ENCODE peak calls at places on chromosomes 5 and 9, in six cellular contexts. One of them, this sample, is unnamed.

GRCh38 chr9:83981126-83981871 is 694 bp downstream of the RMI1 start:
- DNase-seq in trophoblast cell: peak; percentile 79
- DNase-seq in H1: no peak
- DNase-seq in neuronal stem cell: no peak
- DNase-seq in IMR-90: peak; percentile 35
- DNase-seq in mesenchymal stem cell: peak; percentile 63
- DNase-seq in this sample: no peak

GRCh38 chr5:175690586-175690985 is 32.7 kb downstream of the HRH2 start:
- DNase-seq in H1: no peak
- DNase-seq in mesenchymal stem cell: no peak
- DNase-seq in IMR-90: no peak
- DNase-seq in neuronal stem cell: no peak
- DNase-seq in trophoblast cell: no peak
- DNase-seq in this sample: no peak

GRCh38 chr5:151574597-151574996 is 16.5 kb downstream of the FAT2 start:
- DNase-seq in mesenchymal stem cell: no peak
- DNase-seq in H1: no peak
- DNase-seq in trophoblast cell: no peak
- DNase-seq in IMR-90: no peak
- DNase-seq in neuronal stem cell: no peak
- DNase-seq in this sample: no peak

GRCh38 chr5:110917161-110917875 is 154.2 kb upstream of the TSLP start:
- DNase-seq in trophoblast cell: no peak
- DNase-seq in H1: no peak
- DNase-seq in mesenchymal stem cell: peak; percentile 79
- DNase-seq in IMR-90: peak; percentile 52
- DNase-seq in neuronal stem cell: no peak
- DNase-seq in this sample: no peak

GRCh38 chr9:126499911-126500599 is 113.7 kb upstream of the LMX1B start:
- DNase-seq in IMR-90: no peak
- DNase-seq in trophoblast cell: no peak
- DNase-seq in H1: no peak
- DNase-seq in mesenchymal stem cell: no peak
- DNase-seq in neuronal stem cell: no peak
- DNase-seq in this sample: peak; percentile 61

GRCh38 chr5:175815126-175815913 is 56.1 kb upstream of the CPLX2 start:
- DNase-seq in mesenchymal stem cell: no peak
- DNase-seq in IMR-90: no peak
- DNase-seq in H1: no peak
- DNase-seq in neuronal stem cell: no peak
- DNase-seq in trophoblast cell: no peak
- DNase-seq in this sample: no peak

GRCh38 chr9:134189475-134190231 is 25.3 kb upstream of the RNU6ATAC start:
- DNase-seq in IMR-90: no peak
- DNase-seq in trophoblast cell: no peak
- DNase-seq in neuronal stem cell: no peak
- DNase-seq in mesenchymal stem cell: no peak
- DNase-seq in H1: no peak
- DNase-seq in this sample: no peak

GRCh38 chr5:153256-153655 is 38.0 kb upstream of the LRRC14B start:
- DNase-seq in IMR-90: peak; percentile 80
- DNase-seq in mesenchymal stem cell: no peak
- DNase-seq in trophoblast cell: no peak
- DNase-seq in neuronal stem cell: no peak
- DNase-seq in H1: no peak
- DNase-seq in this sample: no peak

GRCh38 chr5:42767491-42768105 is 11.0 kb downstream of the CCDC152 start:
- DNase-seq in neuronal stem cell: no peak
- DNase-seq in mesenchymal stem cell: peak; percentile 44
- DNase-seq in H1: no peak
- DNase-seq in trophoblast cell: no peak
- DNase-seq in IMR-90: peak; percentile 13
- DNase-seq in this sample: no peak

GRCh38 chr5:6900247-6900646 is 187.0 kb downstream of the TENT4A start:
- DNase-seq in neuronal stem cell: no peak
- DNase-seq in trophoblast cell: no peak
- DNase-seq in H1: no peak
- DNase-seq in mesenchymal stem cell: no peak
- DNase-seq in IMR-90: no peak
- DNase-seq in this sample: no peak

GRCh38 chr9:34190996-34191892 is 12.4 kb downstream of the UBAP1 start:
- DNase-seq in IMR-90: peak; percentile 34
- DNase-seq in mesenchymal stem cell: peak; percentile 68
- DNase-seq in H1: no peak
- DNase-seq in trophoblast cell: no peak
- DNase-seq in neuronal stem cell: no peak
- DNase-seq in this sample: no peak

DNA sequence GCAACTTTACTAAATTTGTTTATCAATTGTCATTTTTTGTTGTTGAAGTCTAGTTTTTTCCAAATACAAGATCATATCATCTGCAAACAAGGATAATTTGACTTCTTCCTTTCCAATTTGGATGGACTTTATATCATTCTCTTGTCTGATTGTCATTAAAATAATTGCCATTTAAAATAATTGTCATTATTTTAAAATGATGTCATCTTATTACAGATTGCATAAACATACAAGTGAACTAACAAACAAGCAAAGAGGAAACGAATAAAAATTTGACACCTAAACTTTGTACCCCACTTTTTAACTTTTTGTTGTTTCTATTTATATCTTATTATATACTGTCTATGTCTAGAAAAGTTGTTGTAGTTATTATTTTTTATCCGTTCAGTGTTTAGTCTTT is 275.2 kb downstream of the ADGRV1 start:
- DNase-seq in trophoblast cell: no peak
- DNase-seq in mesenchymal stem cell: no peak
- DNase-seq in IMR-90: no peak
- DNase-seq in H1: no peak
- DNase-seq in neuronal stem cell: no peak
- DNase-seq in this sample: no peak
- H3K14ac ChIP-seq in trophoblast cell: no peak overlapping the region
- H3K14ac ChIP-seq in mesenchymal stem cell: no peak overlapping the region
- H3K14ac ChIP-seq in IMR-90: no peak overlapping the region
- H3K14ac ChIP-seq in H1: no peak overlapping the region
- H3K14ac ChIP-seq in neuronal stem cell: no peak overlapping the region
- H3K14ac ChIP-seq in this sample: no peak overlapping the region

GRCh38 chr5:40683351-40683750 is 3.6 kb downstream of the PTGER4 start:
- DNase-seq in trophoblast cell: no peak
- DNase-seq in IMR-90: no peak
- DNase-seq in mesenchymal stem cell: no peak
- DNase-seq in neuronal stem cell: no peak
- DNase-seq in H1: no peak
- DNase-seq in this sample: no peak

GRCh38 chr5:40679998-40680681 is 425 bp downstream of the PTGER4 start:
- DNase-seq in IMR-90: no peak
- DNase-seq in H1: no peak
- DNase-seq in trophoblast cell: no peak
- DNase-seq in mesenchymal stem cell: peak; percentile 20
- DNase-seq in neuronal stem cell: no peak
- DNase-seq in this sample: peak; percentile 57

GRCh38 chr5:40681351-40682311 is 1.9 kb downstream of the PTGER4 start:
- DNase-seq in H1: no peak
- DNase-seq in IMR-90: no peak
- DNase-seq in mesenchymal stem cell: peak; percentile 38
- DNase-seq in neuronal stem cell: no peak
- DNase-seq in trophoblast cell: no peak
- DNase-seq in this sample: peak; percentile 63

GRCh38 chr5:40680741-40681350 is 1.1 kb downstream of the PTGER4 start:
- DNase-seq in neuronal stem cell: no peak
- DNase-seq in trophoblast cell: no peak
- DNase-seq in H1: no peak
- DNase-seq in mesenchymal stem cell: peak; percentile 46
- DNase-seq in IMR-90: no peak
- DNase-seq in this sample: peak; percentile 54

GRCh38 chr5:40682431-40683017 is 2.8 kb downstream of the PTGER4 start:
- DNase-seq in IMR-90: peak; percentile 48
- DNase-seq in H1: no peak
- DNase-seq in mesenchymal stem cell: no peak
- DNase-seq in neuronal stem cell: no peak
- DNase-seq in trophoblast cell: no peak
- DNase-seq in this sample: no peak
- H3K14ac ChIP-seq in IMR-90: peak overlapping the region; percentile 10
- H3K14ac ChIP-seq in H1: no peak overlapping the region
- H3K14ac ChIP-seq in mesenchymal stem cell: no peak overlapping the region
- H3K14ac ChIP-seq in neuronal stem cell: no peak overlapping the region
- H3K14ac ChIP-seq in trophoblast cell: no peak overlapping the region
- H3K14ac ChIP-seq in this sample: no peak overlapping the region

DNA sequence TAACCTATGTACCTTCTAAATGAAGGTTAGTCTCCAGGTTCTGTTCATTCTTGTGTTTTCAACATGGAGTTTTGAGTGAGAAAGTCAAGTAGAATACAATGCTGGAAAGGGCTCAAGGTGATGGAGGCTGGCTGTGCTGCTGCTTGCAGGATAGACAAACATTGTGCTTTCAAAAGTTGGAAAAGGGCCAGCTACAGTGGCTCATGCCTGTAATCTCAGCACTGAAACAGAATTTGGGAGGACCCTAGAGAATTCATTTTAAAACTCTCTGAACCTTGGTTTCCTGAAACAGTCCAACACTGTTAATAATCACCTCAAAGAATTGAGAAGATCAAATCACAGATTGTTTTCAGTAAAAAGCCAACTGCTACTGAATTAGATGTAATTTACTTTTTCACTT is 15.4 kb upstream of the IARS1 start:
- DNase-seq in trophoblast cell: no peak
- DNase-seq in mesenchymal stem cell: no peak
- DNase-seq in H1: no peak
- DNase-seq in neuronal stem cell: no peak
- DNase-seq in IMR-90: peak; percentile 34
- DNase-seq in this sample: no peak
- H3K14ac ChIP-seq in trophoblast cell: no peak overlapping the region
- H3K14ac ChIP-seq in mesenchymal stem cell: no peak overlapping the region
- H3K14ac ChIP-seq in H1: no peak overlapping the region
- H3K14ac ChIP-seq in neuronal stem cell: no peak overlapping the region
- H3K14ac ChIP-seq in IMR-90: no peak overlapping the region
- H3K14ac ChIP-seq in this sample: no peak overlapping the region

DNA sequence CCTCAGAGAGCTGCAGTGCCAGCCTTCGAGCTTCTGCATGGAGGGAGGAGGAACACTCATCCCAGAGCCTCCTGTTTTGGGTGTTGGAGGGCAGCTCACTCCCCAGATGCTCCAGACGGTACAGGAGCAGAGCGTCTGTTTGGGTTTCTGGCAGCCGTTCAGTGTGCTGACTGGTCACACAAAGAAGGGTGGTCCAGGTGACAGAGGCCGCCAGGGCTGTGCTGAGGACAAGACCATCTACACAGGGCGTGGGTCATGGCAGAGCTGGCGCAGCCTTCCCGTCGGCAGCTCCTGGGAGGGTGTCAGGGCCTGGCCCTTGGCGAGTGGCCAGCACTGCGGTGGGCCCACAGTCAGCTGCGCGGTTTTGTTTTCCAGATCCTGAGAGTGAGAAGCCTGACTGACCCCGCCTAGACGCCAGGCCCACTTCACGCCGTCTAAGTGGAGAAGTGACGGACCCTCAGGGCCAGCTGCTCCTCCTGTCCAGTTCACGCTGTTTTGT is 131.4 kb upstream of the FAM120A start:
- DNase-seq in trophoblast cell: no peak
- DNase-seq in IMR-90: no peak
- DNase-seq in H1: no peak
- DNase-seq in neuronal stem cell: no peak
- DNase-seq in mesenchymal stem cell: no peak
- DNase-seq in this sample: peak; percentile 29
- H3K14ac ChIP-seq in trophoblast cell: no peak overlapping the region
- H3K14ac ChIP-seq in IMR-90: no peak overlapping the region
- H3K14ac ChIP-seq in H1: no peak overlapping the region
- H3K14ac ChIP-seq in neuronal stem cell: peak overlapping the region; percentile 47
- H3K14ac ChIP-seq in mesenchymal stem cell: no peak overlapping the region
- H3K14ac ChIP-seq in this sample: no peak overlapping the region

GRCh38 chr5:173487296-173487695 is 129.2 kb downstream of the BOD1 start:
- DNase-seq in trophoblast cell: no peak
- DNase-seq in neuronal stem cell: no peak
- DNase-seq in IMR-90: no peak
- DNase-seq in mesenchymal stem cell: no peak
- DNase-seq in H1: no peak
- DNase-seq in this sample: no peak
- H3K14ac ChIP-seq in trophoblast cell: no peak overlapping the region
- H3K14ac ChIP-seq in neuronal stem cell: no peak overlapping the region
- H3K14ac ChIP-seq in IMR-90: no peak overlapping the region
- H3K14ac ChIP-seq in mesenchymal stem cell: no peak overlapping the region
- H3K14ac ChIP-seq in H1: no peak overlapping the region
- H3K14ac ChIP-seq in this sample: no peak overlapping the region

GRCh38 chr5:142287096-142287972 is 37.5 kb downstream of the SPRY4 start:
- DNase-seq in mesenchymal stem cell: peak; percentile 63
- DNase-seq in trophoblast cell: no peak
- DNase-seq in H1: no peak
- DNase-seq in IMR-90: no peak
- DNase-seq in neuronal stem cell: no peak
- DNase-seq in this sample: no peak
- H3K14ac ChIP-seq in mesenchymal stem cell: no peak overlapping the region
- H3K14ac ChIP-seq in trophoblast cell: peak overlapping the region; percentile 48
- H3K14ac ChIP-seq in H1: no peak overlapping the region
- H3K14ac ChIP-seq in IMR-90: no peak overlapping the region
- H3K14ac ChIP-seq in neuronal stem cell: no peak overlapping the region
- H3K14ac ChIP-seq in this sample: no peak overlapping the region

GRCh38 chr9:2725929-2726328 is 8.6 kb downstream of the KCNV2 start:
- DNase-seq in H1: no peak
- DNase-seq in neuronal stem cell: no peak
- DNase-seq in trophoblast cell: no peak
- DNase-seq in mesenchymal stem cell: no peak
- DNase-seq in IMR-90: no peak
- DNase-seq in this sample: no peak
- H3K14ac ChIP-seq in H1: no peak overlapping the region
- H3K14ac ChIP-seq in neuronal stem cell: no peak overlapping the region
- H3K14ac ChIP-seq in trophoblast cell: no peak overlapping the region
- H3K14ac ChIP-seq in mesenchymal stem cell: no peak overlapping the region
- H3K14ac ChIP-seq in IMR-90: no peak overlapping the region
- H3K14ac ChIP-seq in this sample: no peak overlapping the region

GRCh38 chr5:56772767-56773166 is 42.6 kb upstream of the MAP3K1 start:
- DNase-seq in mesenchymal stem cell: no peak
- DNase-seq in IMR-90: no peak
- DNase-seq in neuronal stem cell: no peak
- DNase-seq in H1: no peak
- DNase-seq in trophoblast cell: no peak
- DNase-seq in this sample: no peak
- H3K14ac ChIP-seq in mesenchymal stem cell: no peak overlapping the region
- H3K14ac ChIP-seq in IMR-90: no peak overlapping the region
- H3K14ac ChIP-seq in neuronal stem cell: no peak overlapping the region
- H3K14ac ChIP-seq in H1: no peak overlapping the region
- H3K14ac ChIP-seq in trophoblast cell: no peak overlapping the region
- H3K14ac ChIP-seq in this sample: no peak overlapping the region

This sample was measured in H9.